ENCODE peak calls at places on chromosomes 16 and 17, in ten cellular contexts. G, I, B, O, U, M, S, J, E and P are unnamed samples.

GRCh38 chr17:67441052-67441738 is 64.1 kb downstream of the PITPNC1 start:
- DNase-seq in J (peak; percentile 41), B (peak; percentile 75), G (peak; percentile 65), U (no peak), I (peak; percentile 66), M (peak; percentile 53), E (peak; percentile 40), S (no peak), O (peak; percentile 80), P (no peak)

GRCh38 chr16:73015612-73016487 is 32.1 kb downstream of the ZFHX3 start:
- DNase-seq in U (no peak), J (no peak), I (no peak), S (no peak), G (no peak), O (no peak), E (peak; percentile 14), B (no peak), M (no peak), P (no peak)

GRCh38 chr17:34764716-34765115 is 185.3 kb downstream of the TMEM132E start:
- DNase-seq in G (no peak), S (no peak), O (no peak), B (no peak), U (no peak), I (no peak), J (no peak), M (no peak), E (no peak), P (no peak)

GRCh38 chr17:44204453-44204882 is 4.8 kb upstream of the ATXN7L3 start:
- DNase-seq in E (no peak), J (no peak), M (peak; percentile 72), S (no peak), I (peak; percentile 40), O (no peak), G (no peak), U (peak; percentile 63), B (no peak), P (no peak)

GRCh38 chr17:73785466-73785865 is 141.2 kb upstream of the SDK2 start:
- DNase-seq in B (no peak), M (no peak), U (no peak), S (no peak), E (no peak), O (no peak), G (no peak), J (no peak), I (no peak), P (no peak)

GRCh38 chr17:63274156-63274555 is 171.9 kb downstream of the CYB561 start:
- DNase-seq in I (peak; percentile 20), O (no peak), E (no peak), J (no peak), S (no peak), B (no peak), G (no peak), U (no peak), M (peak; percentile 43), P (no peak)

GRCh38 chr16:27414803-27415431 is 12.9 kb downstream of the IL21R start:
- DNase-seq in J (no peak), B (no peak), S (no peak), U (no peak), M (no peak), G (no peak), E (no peak), I (no peak), O (no peak), P (no peak)

GRCh38 chr17:75571197-75571884 is 16.3 kb upstream of the MYO15B start:
- DNase-seq in U (no peak), G (peak; percentile 40), S (no peak), E (peak; percentile 71), O (no peak), I (no peak), B (no peak), M (peak; percentile 31), J (no peak), P (no peak)

GRCh38 chr16:11133344-11133921 is 122.6 kb downstream of the SOCS1 start:
- DNase-seq in E (peak; percentile 60), J (no peak), I (peak; percentile 94), U (peak; percentile 73), B (no peak), G (no peak), O (no peak), M (peak; percentile 85), S (no peak), P (no peak)

GRCh38 chr17:77002103-77003045 is 134.2 kb downstream of the MGAT5B start:
- DNase-seq in B (no peak), I (no peak), G (no peak), O (no peak), S (no peak), J (peak; percentile 71), M (no peak), E (no peak), U (no peak), P (no peak)

GRCh38 chr17:700504-701094 is 14.0 kb downstream of the VPS53 start:
- DNase-seq in U (no peak), O (peak; percentile 18), B (no peak), S (no peak), J (no peak), G (no peak), M (no peak), I (peak; percentile 64), E (no peak), P (no peak)

GRCh38 chr17:28327031-28327607 is 8.1 kb downstream of the TMEM97 start:
- DNase-seq in M (no peak), B (no peak), O (peak; percentile 42), U (no peak), I (no peak), E (no peak), J (no peak), G (no peak), S (no peak), P (peak; percentile 6)

GRCh38 chr17:50331085-50331791 is 14.7 kb upstream of the XYLT2 start:
- DNase-seq in U (no peak), S (no peak), B (no peak), G (no peak), J (no peak), O (no peak), E (no peak), I (peak; percentile 73), M (no peak), P (no peak)

GRCh38 chr16:82832861-82833260 is 206.1 kb downstream of the CDH13 start:
- DNase-seq in S (no peak), B (no peak), M (no peak), J (no peak), U (no peak), I (peak; percentile 70), G (no peak), O (no peak), E (no peak), P (no peak)

GRCh38 chr17:7549401-7550055 is 670 bp downstream of the TNFSF12 start:
- DNase-seq in O (peak; percentile 38), I (no peak), G (no peak), B (peak; percentile 40), U (no peak), E (peak; percentile 62), M (peak; percentile 34), J (no peak), S (no peak), P (no peak)

GRCh38 chr17:78637643-78638042 is 60.4 kb upstream of the DNAH17 start:
- DNase-seq in I (no peak), U (no peak), B (no peak), M (no peak), S (no peak), G (no peak), O (no peak), E (no peak), J (no peak), P (no peak)

GRCh38 chr16:27920391-27920891 is 143.1 kb downstream of the GSG1L start:
- DNase-seq in B (no peak), U (no peak), I (no peak), E (no peak), G (no peak), M (no peak), S (peak; percentile 29), O (no peak), J (peak; percentile 35), P (no peak)

GRCh38 chr17:72603346-72604242 is 482.8 kb downstream of the SOX9 start:
- DNase-seq in B (no peak), S (no peak), E (no peak), I (no peak), U (no peak), G (no peak), J (no peak), M (no peak), O (no peak), P (no peak)

GRCh38 chr17:19897901-19898300 is 30.2 kb upstream of the ULK2 start:
- DNase-seq in J (no peak), G (no peak), B (no peak), E (no peak), U (no peak), I (peak; percentile 51), M (no peak), S (no peak), O (no peak), P (no peak)

GRCh38 chr16:85484337-85485295 is 128.5 kb upstream of the GSE1 start:
- DNase-seq in I (no peak), O (no peak), S (no peak), U (no peak), G (no peak), J (no peak), E (no peak), B (no peak), M (no peak), P (no peak)

GRCh38 chr17:27545562-27546229 is 85.3 kb upstream of the LGALS9 start:
- DNase-seq in E (no peak), B (no peak), S (no peak), M (no peak), G (no peak), I (no peak), U (no peak), O (no peak), J (no peak), P (no peak)

GRCh38 chr17:35184274-35184673 is 9.9 kb downstream of the SLC35G3 start:
- DNase-seq in M (no peak), I (no peak), S (no peak), O (no peak), J (no peak), G (no peak), U (no peak), E (no peak), B (no peak), P (no peak)

GRCh38 chr16:53944026-53944425 is 240.1 kb downstream of the FTO start:
- DNase-seq in S (no peak), J (no peak), I (no peak), U (no peak), E (no peak), M (no peak), B (no peak), O (no peak), G (no peak), P (no peak)

GRCh38 chr16:85448557-85449194 is 164.4 kb upstream of the GSE1 start:
- DNase-seq in I (no peak), O (peak; percentile 24), B (peak; percentile 12), M (no peak), E (peak; percentile 71), U (no peak), G (no peak), S (peak; percentile 80), J (no peak), P (no peak)